ENCODE peak calls at places on chromosomes 12 and 14, in four cellular contexts. Z is EH, T is 8988T, G is left ventricle myocardium inferior. N is an unnamed sample.

GRCh38 chr14:39230416-39230815 is 3.3 kb upstream of the MIA2 start:
- DNase-seq in Z (peak), T (no peak), G (no peak), N (no peak)

GRCh38 chr12:69101505-69101904 is 137.9 kb upstream of the CPSF6 start:
- DNase-seq in Z (no peak), T (no peak), G (no peak), N (no peak)

GRCh38 chr14:61997146-61997545 is 234.9 kb downstream of the SNAPC1 start:
- DNase-seq in Z (peak), T (no peak), G (no peak), N (no peak)

GRCh38 chr12:50050410-50051280 is 6.8 kb upstream of the ASIC1 start:
- DNase-seq in Z (peak), T (no peak), G (peak), N (peak)

GRCh38 chr14:41817626-41818025 is 210.9 kb downstream of the LRFN5 start:
- DNase-seq in Z (no peak), T (no peak), G (no peak), N (no peak)

GRCh38 chr12:77435446-77436091 is 370.2 kb upstream of the E2F7 start:
- DNase-seq in Z (no peak), T (no peak), G (no peak), N (no peak)

GRCh38 chr12:96368233-96368632 is 32.0 kb downstream of the CDK17 start:
- DNase-seq in Z (peak), T (no peak), G (peak), N (no peak)

GRCh38 chr14:77498984-77499527 is 440 bp upstream of the ISM2 start:
- DNase-seq in Z (peak), T (peak), G (no peak), N (no peak)

GRCh38 chr12:104975621-104976343 is 10.3 kb upstream of the NOPCHAP1 start:
- DNase-seq in Z (peak), T (no peak), G (no peak), N (no peak)

GRCh38 chr14:64732536-64733120 is 28.4 kb downstream of the PLEKHG3 start:
- DNase-seq in Z (no peak), T (no peak), G (peak), N (peak)

GRCh38 chr14:75783184-75783583 is 122.1 kb downstream of the TTLL5 start:
- DNase-seq in Z (peak), T (no peak), G (no peak), N (no peak)

GRCh38 chr14:102408729-102409128 is 46.0 kb downstream of the TECPR2 start:
- DNase-seq in Z (no peak), T (no peak), G (no peak), N (no peak)

GRCh38 chr14:104139460-104140212 is 1.2 kb downstream of the KIF26A start:
- DNase-seq in Z (no peak), T (no peak), G (peak), N (peak)

GRCh38 chr12:105358789-105359188 is 28.3 kb downstream of the C12orf75 start:
- DNase-seq in Z (no peak), T (no peak), G (no peak), N (no peak)

GRCh38 chr14:102201369-102201748 is 61.7 kb downstream of the WDR20 start:
- DNase-seq in Z (no peak), T (no peak), G (no peak), N (no peak)

GRCh38 chr12:58491296-58491695 is 429.0 kb downstream of the LRIG3 start:
- DNase-seq in Z (peak), T (no peak), G (no peak), N (no peak)

N was measured in mucosa of descending colon.